ENCODE peak calls at places on chromosomes 5 and 9, in eight cellular contexts. A is PC-3; J is aorta; H is ascending aorta; U is K562; M is MM.1S; C is CD4-positive, alpha-beta memory T cell; D is CD8-positive, alpha-beta T cell. S is an unnamed sample.

GRCh38 chr9:121154782-121155181 is 46.9 kb downstream of the RAB14 start:
- DNase-seq in U (peak), H (no peak), J (no peak), D (no peak), M (peak), A (peak), C (no peak), S (no peak)

GRCh38 chr5:14818931-14819790 is 52.4 kb downstream of the ANKH start:
- DNase-seq in H (peak), U (no peak), M (no peak), D (no peak), C (no peak), J (peak), A (no peak), S (no peak)

GRCh38 chr9:20408513-20408912 is 213.8 kb downstream of the MLLT3 start:
- DNase-seq in J (no peak), H (no peak), U (no peak), C (no peak), D (no peak), M (no peak), A (no peak), S (no peak)

GRCh38 chr5:64895748-64896147 is 127.0 kb downstream of the CWC27 start:
- DNase-seq in U (no peak), J (no peak), C (no peak), H (no peak), A (no peak), D (no peak), M (no peak), S (no peak)

GRCh38 chr5:74579215-74579614 is 61.3 kb downstream of the ENC1 start:
- DNase-seq in C (peak), U (peak), M (peak), A (no peak), J (no peak), D (peak), H (no peak), S (peak)

GRCh38 chr5:39138892-39139291 is 64.7 kb upstream of the RICTOR start:
- DNase-seq in C (no peak), A (peak), J (no peak), U (no peak), D (no peak), M (no peak), H (no peak), S (no peak)

GRCh38 chr5:15496886-15497285 is 3.1 kb upstream of the FBXL7 start:
- DNase-seq in J (no peak), A (no peak), D (no peak), C (no peak), U (no peak), M (no peak), H (no peak), S (no peak)

GRCh38 chr5:111134080-111134479 is 41.9 kb downstream of the WDR36 start:
- DNase-seq in M (no peak), U (no peak), C (no peak), H (no peak), D (no peak), J (no peak), A (no peak), S (no peak)

GRCh38 chr5:14339467-14339866 is 196.3 kb downstream of the TRIO start:
- DNase-seq in H (no peak), A (no peak), D (no peak), U (no peak), M (no peak), C (no peak), J (no peak), S (no peak)

GRCh38 chr5:68285857-68286611 is 70.5 kb downstream of the PIK3R1 start:
- DNase-seq in H (no peak), U (peak), C (no peak), J (no peak), A (peak), M (peak), D (no peak), S (no peak)

GRCh38 chr5:161548472-161549094 is 2.1 kb upstream of the GABRB2 start:
- DNase-seq in H (no peak), C (no peak), D (no peak), J (no peak), M (no peak), U (no peak), A (no peak), S (no peak)

GRCh38 chr9:128127568-128127989 is at the start of gene PTGES2:
- DNase-seq in D (peak), U (peak), H (peak), J (peak), M (peak), C (peak), A (peak), S (peak)

GRCh38 chr9:16398676-16399075 is 471.8 kb downstream of the BNC2 start:
- DNase-seq in M (no peak), A (peak), C (no peak), J (no peak), U (no peak), D (no peak), H (no peak), S (no peak)

GRCh38 chr9:19049872-19050636 is 827 bp downstream of the RRAGA start:
- DNase-seq in C (no peak), J (no peak), U (peak), M (no peak), D (no peak), A (peak), H (no peak), S (peak)

GRCh38 chr5:83760579-83760978 is 39.9 kb upstream of the HAPLN1 start:
- DNase-seq in D (no peak), U (no peak), H (no peak), J (no peak), A (no peak), M (no peak), C (no peak), S (no peak)

GRCh38 chr9:3401556-3401955 is 124.2 kb downstream of the RFX3 start:
- DNase-seq in M (no peak), J (no peak), C (no peak), A (no peak), D (no peak), U (no peak), H (no peak), S (no peak)

GRCh38 chr5:56616454-56617160 is 198.7 kb upstream of the MAP3K1 start:
- DNase-seq in H (no peak), A (no peak), D (no peak), C (no peak), U (no peak), J (no peak), M (no peak), S (no peak)

GRCh38 chr9:34396276-34397214 is 19.8 kb upstream of the MYORG start:
- DNase-seq in J (no peak), M (no peak), C (no peak), H (no peak), U (no peak), A (no peak), D (no peak), S (no peak)

GRCh38 chr5:8750100-8750499 is 795.8 kb downstream of the SEMA5A start:
- DNase-seq in M (no peak), U (no peak), C (no peak), D (no peak), H (no peak), A (no peak), J (no peak), S (no peak)

GRCh38 chr5:160254706-160255105 is 25.4 kb downstream of the FABP6 start:
- DNase-seq in A (no peak), U (no peak), J (no peak), D (no peak), C (no peak), M (no peak), H (no peak), S (no peak)

GRCh38 chr5:62964428-62964827 is 385.8 kb downstream of the LRRC70 start:
- DNase-seq in J (no peak), C (no peak), U (no peak), A (no peak), H (no peak), M (no peak), D (no peak), S (no peak)

GRCh38 chr9:79644048-79644447 is 72.3 kb downstream of the TLE4 start:
- DNase-seq in J (no peak), C (no peak), H (no peak), D (no peak), M (no peak), A (no peak), U (no peak), S (no peak)

GRCh38 chr5:71596169-71596568 is 9.0 kb downstream of the MCCC2 start:
- DNase-seq in J (no peak), M (no peak), H (no peak), C (no peak), D (no peak), A (no peak), U (no peak), S (no peak)

GRCh38 chr5:71597001-71597400 is 9.9 kb downstream of the MCCC2 start:
- DNase-seq in A (no peak), J (no peak), C (no peak), U (no peak), H (no peak), D (no peak), M (no peak), S (no peak)

GRCh38 chr5:71601222-71602026 is 14.3 kb downstream of the MCCC2 start:
- DNase-seq in D (peak), J (peak), M (peak), A (peak), H (peak), U (peak), C (peak), S (peak)

GRCh38 chr5:71600783-71601182 is 13.6 kb downstream of the MCCC2 start:
- DNase-seq in J (no peak), C (no peak), A (no peak), D (no peak), M (no peak), U (no peak), H (no peak), S (no peak)
- H3K27ac ChIP-seq in J (peak), C (peak), A (peak), D (no peak), M (no peak), U (no peak), H (peak), S (no peak)

GRCh38 chr5:141001854-141002666 is 35.8 kb downstream of the PCDHAC2 start:
- DNase-seq in J (peak), A (peak), U (no peak), C (no peak), D (no peak), H (no peak), M (no peak), S (no peak)
- H3K27ac ChIP-seq in J (no peak), A (peak), U (no peak), C (no peak), D (no peak), H (no peak), M (no peak), S (no peak)

DNA sequence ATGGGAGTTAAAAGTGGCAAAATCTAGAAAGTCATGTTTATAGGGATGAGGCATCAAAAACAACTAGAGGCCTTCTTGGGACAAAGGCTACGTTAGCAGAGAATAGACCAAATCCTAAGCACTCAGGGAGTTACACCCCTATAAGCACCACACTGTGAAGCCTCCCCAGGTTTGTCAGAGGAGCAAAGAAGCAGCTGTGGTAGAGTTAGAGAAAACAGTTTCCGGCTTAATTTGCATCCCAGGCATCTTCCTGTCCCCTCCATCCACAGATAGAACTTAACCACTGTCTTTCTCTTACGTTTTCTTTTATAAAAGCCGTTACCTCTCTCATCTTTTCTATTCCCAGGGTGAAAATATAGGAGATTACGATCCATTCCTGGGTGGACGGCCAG is 188.6 kb upstream of the KLF9 start:
- DNase-seq in D (no peak), A (no peak), U (no peak), C (no peak), M (no peak), J (no peak), H (peak), S (no peak)
- H3K27ac ChIP-seq in D (no peak), A (no peak), U (no peak), C (no peak), M (no peak), J (no peak), H (peak), S (no peak)

GRCh38 chr5:34718516-34718915 is 62.4 kb downstream of the RAI14 start:
- DNase-seq in A (peak), D (no peak), M (no peak), H (no peak), U (no peak), J (no peak), C (no peak), S (no peak)
- H3K27ac ChIP-seq in A (peak), D (no peak), M (no peak), H (peak), U (no peak), J (peak), C (no peak), S (no peak)

DNA sequence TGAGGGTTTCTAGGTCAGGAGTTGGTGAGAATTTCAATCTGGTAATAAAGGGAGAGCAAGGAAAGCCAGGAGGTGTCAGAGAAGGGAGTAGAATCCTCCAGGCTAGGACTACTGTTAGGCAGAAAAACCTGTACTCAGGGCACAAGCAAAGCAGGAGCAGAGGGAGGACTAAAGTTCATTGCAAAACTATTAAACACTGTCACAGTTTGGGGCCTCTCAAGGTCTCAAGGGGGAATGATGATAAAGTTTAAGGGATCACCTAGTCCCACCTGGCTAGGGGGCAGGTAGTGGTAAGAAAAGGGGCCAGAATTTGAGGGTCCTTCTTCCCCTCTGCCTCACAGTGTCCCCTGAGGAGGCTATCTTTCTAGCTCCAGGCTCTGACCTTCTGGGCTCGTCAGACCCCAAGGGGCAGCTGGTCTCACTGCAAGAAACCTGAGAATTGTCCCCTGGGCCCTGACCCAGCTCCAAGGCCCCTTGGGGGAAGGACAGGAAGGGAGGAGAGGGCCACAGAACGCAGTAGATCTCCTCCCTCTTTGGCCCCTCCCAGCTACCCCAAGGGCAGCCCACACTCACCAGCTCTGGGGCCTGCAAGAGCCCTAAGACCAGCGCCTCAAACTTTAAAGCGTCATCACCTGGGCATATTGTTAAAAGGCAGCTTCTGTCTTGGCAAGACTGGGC is 984 bp downstream of the CCDC69 start:
- DNase-seq in H (peak), C (peak), D (peak), J (peak), A (peak), U (peak), M (peak), S (no peak)
- H3K27ac ChIP-seq in H (peak), C (peak), D (peak), J (peak), A (no peak), U (peak), M (peak), S (peak)

GRCh38 chr5:107968465-107968864 is 297.7 kb upstream of the EFNA5 start:
- DNase-seq in H (no peak), U (no peak), D (no peak), A (peak), J (no peak), C (no peak), M (no peak), S (no peak)
- H3K27ac ChIP-seq in H (no peak), U (no peak), D (no peak), A (peak), J (no peak), C (no peak), M (no peak), S (no peak)

S was measured in DND-41.